ENCODE peak calls at places on chromosomes 1 and 21, in ten cellular contexts. One of them, this sample, is unnamed.

GRCh38 chr1:224213438-224214119 is 30.5 kb downstream of the DEGS1 start:
- DNase-seq in breast epithelium: no peak
- DNase-seq in BJ: no peak
- DNase-seq in astrocyte of the cerebellum: no peak
- DNase-seq in left lung: no peak
- DNase-seq in fibroblast of pulmonary artery: no peak
- DNase-seq in mammary epithelial cell: no peak
- DNase-seq in PC-3: peak
- DNase-seq in colonic mucosa: peak
- DNase-seq in adrenal gland: no peak
- DNase-seq in this sample: no peak

GRCh38 chr1:66944330-66945274 is 19.8 kb downstream of the MIER1 start:
- DNase-seq in left lung: peak
- DNase-seq in fibroblast of pulmonary artery: peak
- DNase-seq in breast epithelium: no peak
- DNase-seq in BJ: no peak
- DNase-seq in adrenal gland: peak
- DNase-seq in mammary epithelial cell: peak
- DNase-seq in PC-3: peak
- DNase-seq in astrocyte of the cerebellum: peak
- DNase-seq in colonic mucosa: no peak
- DNase-seq in this sample: no peak

GRCh38 chr1:110195196-110195595 is 14.9 kb upstream of the KCNC4 start:
- DNase-seq in left lung: no peak
- DNase-seq in breast epithelium: no peak
- DNase-seq in adrenal gland: no peak
- DNase-seq in mammary epithelial cell: no peak
- DNase-seq in fibroblast of pulmonary artery: no peak
- DNase-seq in astrocyte of the cerebellum: no peak
- DNase-seq in BJ: no peak
- DNase-seq in colonic mucosa: no peak
- DNase-seq in PC-3: no peak
- DNase-seq in this sample: no peak

GRCh38 chr1:3003039-3003940 is 18.0 kb upstream of the ACTRT2 start:
- DNase-seq in adrenal gland: no peak
- DNase-seq in mammary epithelial cell: no peak
- DNase-seq in BJ: no peak
- DNase-seq in fibroblast of pulmonary artery: no peak
- DNase-seq in left lung: peak
- DNase-seq in colonic mucosa: no peak
- DNase-seq in astrocyte of the cerebellum: no peak
- DNase-seq in PC-3: no peak
- DNase-seq in breast epithelium: peak
- DNase-seq in this sample: no peak

GRCh38 chr1:206739411-206740076 is 31.0 kb upstream of the IL19 start:
- DNase-seq in fibroblast of pulmonary artery: no peak
- DNase-seq in mammary epithelial cell: no peak
- DNase-seq in adrenal gland: no peak
- DNase-seq in left lung: no peak
- DNase-seq in BJ: no peak
- DNase-seq in astrocyte of the cerebellum: no peak
- DNase-seq in breast epithelium: no peak
- DNase-seq in colonic mucosa: no peak
- DNase-seq in PC-3: no peak
- DNase-seq in this sample: no peak

GRCh38 chr1:164188507-164188906 is 370.5 kb upstream of the PBX1 start:
- DNase-seq in PC-3: no peak
- DNase-seq in adrenal gland: no peak
- DNase-seq in fibroblast of pulmonary artery: no peak
- DNase-seq in left lung: no peak
- DNase-seq in colonic mucosa: no peak
- DNase-seq in BJ: no peak
- DNase-seq in breast epithelium: no peak
- DNase-seq in astrocyte of the cerebellum: no peak
- DNase-seq in mammary epithelial cell: no peak
- DNase-seq in this sample: no peak

GRCh38 chr1:82899017-82899416 is 1098.3 kb downstream of the ADGRL2 start:
- DNase-seq in PC-3: no peak
- DNase-seq in left lung: no peak
- DNase-seq in BJ: no peak
- DNase-seq in astrocyte of the cerebellum: no peak
- DNase-seq in breast epithelium: no peak
- DNase-seq in colonic mucosa: no peak
- DNase-seq in adrenal gland: no peak
- DNase-seq in fibroblast of pulmonary artery: no peak
- DNase-seq in mammary epithelial cell: no peak
- DNase-seq in this sample: no peak

GRCh38 chr1:61004269-61005003 is 77.9 kb upstream of the NFIA start:
- DNase-seq in mammary epithelial cell: peak
- DNase-seq in astrocyte of the cerebellum: no peak
- DNase-seq in BJ: no peak
- DNase-seq in fibroblast of pulmonary artery: peak
- DNase-seq in left lung: no peak
- DNase-seq in adrenal gland: no peak
- DNase-seq in PC-3: no peak
- DNase-seq in breast epithelium: no peak
- DNase-seq in colonic mucosa: no peak
- DNase-seq in this sample: no peak

GRCh38 chr1:159071970-159072582 is 4.5 kb downstream of the AIM2 start:
- DNase-seq in mammary epithelial cell: peak
- DNase-seq in astrocyte of the cerebellum: peak
- DNase-seq in left lung: no peak
- DNase-seq in breast epithelium: no peak
- DNase-seq in PC-3: peak
- DNase-seq in colonic mucosa: no peak
- DNase-seq in BJ: no peak
- DNase-seq in adrenal gland: no peak
- DNase-seq in fibroblast of pulmonary artery: peak
- DNase-seq in this sample: peak

GRCh38 chr1:228555074-228555989 is 68.2 kb downstream of the RNF187 start:
- DNase-seq in left lung: no peak
- DNase-seq in colonic mucosa: no peak
- DNase-seq in breast epithelium: no peak
- DNase-seq in astrocyte of the cerebellum: no peak
- DNase-seq in fibroblast of pulmonary artery: no peak
- DNase-seq in PC-3: no peak
- DNase-seq in mammary epithelial cell: no peak
- DNase-seq in adrenal gland: no peak
- DNase-seq in BJ: no peak
- DNase-seq in this sample: no peak

GRCh38 chr1:33370286-33370685 is 49.4 kb upstream of the A3GALT2 start:
- DNase-seq in breast epithelium: no peak
- DNase-seq in BJ: peak
- DNase-seq in colonic mucosa: no peak
- DNase-seq in PC-3: no peak
- DNase-seq in left lung: no peak
- DNase-seq in astrocyte of the cerebellum: no peak
- DNase-seq in mammary epithelial cell: no peak
- DNase-seq in fibroblast of pulmonary artery: peak
- DNase-seq in adrenal gland: peak
- DNase-seq in this sample: no peak

GRCh38 chr1:108053291-108054023 is 88.5 kb upstream of the VAV3 start:
- DNase-seq in fibroblast of pulmonary artery: peak
- DNase-seq in mammary epithelial cell: peak
- DNase-seq in PC-3: peak
- DNase-seq in adrenal gland: no peak
- DNase-seq in left lung: no peak
- DNase-seq in astrocyte of the cerebellum: no peak
- DNase-seq in breast epithelium: no peak
- DNase-seq in BJ: no peak
- DNase-seq in colonic mucosa: no peak
- DNase-seq in this sample: no peak

GRCh38 chr1:56963667-56964066 is 2.1 kb downstream of the C8B start:
- DNase-seq in BJ: no peak
- DNase-seq in colonic mucosa: no peak
- DNase-seq in astrocyte of the cerebellum: no peak
- DNase-seq in adrenal gland: no peak
- DNase-seq in fibroblast of pulmonary artery: peak
- DNase-seq in PC-3: no peak
- DNase-seq in mammary epithelial cell: no peak
- DNase-seq in left lung: no peak
- DNase-seq in breast epithelium: no peak
- DNase-seq in this sample: no peak

DNA sequence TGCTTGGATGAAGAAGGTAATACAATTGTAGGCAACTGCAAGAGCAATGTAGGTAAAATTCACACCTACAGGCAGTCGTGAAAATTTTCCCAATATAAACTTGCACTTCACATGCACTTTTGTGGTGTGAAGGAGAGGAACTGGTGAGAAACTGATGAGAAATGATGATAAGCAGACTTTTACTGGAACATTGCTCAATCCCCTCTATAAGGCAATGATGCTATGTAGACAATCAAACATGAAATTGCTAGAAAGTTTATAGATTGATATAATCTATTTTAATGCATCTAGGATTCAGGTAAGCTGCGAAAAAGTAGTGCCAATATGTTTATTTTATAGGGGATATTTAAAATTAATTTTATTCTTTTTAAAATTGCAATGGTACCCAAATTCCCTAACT is 802.2 kb downstream of the KCNT2 start:
- DNase-seq in BJ: no peak
- DNase-seq in fibroblast of pulmonary artery: no peak
- DNase-seq in adrenal gland: no peak
- DNase-seq in PC-3: no peak
- DNase-seq in colonic mucosa: no peak
- DNase-seq in breast epithelium: no peak
- DNase-seq in astrocyte of the cerebellum: no peak
- DNase-seq in left lung: no peak
- DNase-seq in mammary epithelial cell: no peak
- DNase-seq in this sample: no peak
- TF ChIP-seq CTCF in BJ: no peak
- TF ChIP-seq CTCF in fibroblast of pulmonary artery: no peak
- TF ChIP-seq CTCF in adrenal gland: no peak
- TF ChIP-seq CTCF in PC-3: no peak
- TF ChIP-seq CTCF in colonic mucosa: no peak
- TF ChIP-seq CTCF in breast epithelium: no peak
- TF ChIP-seq CTCF in astrocyte of the cerebellum: no peak
- TF ChIP-seq CTCF in left lung: no peak
- TF ChIP-seq CTCF in mammary epithelial cell: no peak
- TF ChIP-seq CTCF in this sample: no peak

GRCh38 chr21:42164818-42165217 is 54.1 kb upstream of the ABCG1 start:
- DNase-seq in mammary epithelial cell: no peak
- DNase-seq in left lung: no peak
- DNase-seq in fibroblast of pulmonary artery: no peak
- DNase-seq in colonic mucosa: no peak
- DNase-seq in astrocyte of the cerebellum: no peak
- DNase-seq in breast epithelium: no peak
- DNase-seq in adrenal gland: no peak
- DNase-seq in PC-3: no peak
- DNase-seq in BJ: no peak
- DNase-seq in this sample: no peak
- H3K4me3 ChIP-seq in mammary epithelial cell: no peak
- H3K4me3 ChIP-seq in left lung: no peak
- H3K4me3 ChIP-seq in fibroblast of pulmonary artery: no peak
- H3K4me3 ChIP-seq in colonic mucosa: no peak
- H3K4me3 ChIP-seq in astrocyte of the cerebellum: no peak
- H3K4me3 ChIP-seq in breast epithelium: no peak
- H3K4me3 ChIP-seq in adrenal gland: no peak
- H3K4me3 ChIP-seq in PC-3: no peak
- H3K4me3 ChIP-seq in BJ: no peak
- H3K4me3 ChIP-seq in this sample: no peak

GRCh38 chr1:203056516-203056915 is 29.3 kb downstream of the MYOG start:
- DNase-seq in mammary epithelial cell: no peak
- DNase-seq in PC-3: no peak
- DNase-seq in left lung: no peak
- DNase-seq in adrenal gland: no peak
- DNase-seq in fibroblast of pulmonary artery: no peak
- DNase-seq in astrocyte of the cerebellum: no peak
- DNase-seq in BJ: no peak
- DNase-seq in breast epithelium: no peak
- DNase-seq in colonic mucosa: no peak
- DNase-seq in this sample: no peak
- TF ChIP-seq CTCF in mammary epithelial cell: peak
- TF ChIP-seq CTCF in PC-3: peak
- TF ChIP-seq CTCF in left lung: no peak
- TF ChIP-seq CTCF in adrenal gland: no peak
- TF ChIP-seq CTCF in fibroblast of pulmonary artery: peak
- TF ChIP-seq CTCF in astrocyte of the cerebellum: peak
- TF ChIP-seq CTCF in BJ: no peak
- TF ChIP-seq CTCF in breast epithelium: no peak
- TF ChIP-seq CTCF in colonic mucosa: no peak
- TF ChIP-seq CTCF in this sample: peak

DNA sequence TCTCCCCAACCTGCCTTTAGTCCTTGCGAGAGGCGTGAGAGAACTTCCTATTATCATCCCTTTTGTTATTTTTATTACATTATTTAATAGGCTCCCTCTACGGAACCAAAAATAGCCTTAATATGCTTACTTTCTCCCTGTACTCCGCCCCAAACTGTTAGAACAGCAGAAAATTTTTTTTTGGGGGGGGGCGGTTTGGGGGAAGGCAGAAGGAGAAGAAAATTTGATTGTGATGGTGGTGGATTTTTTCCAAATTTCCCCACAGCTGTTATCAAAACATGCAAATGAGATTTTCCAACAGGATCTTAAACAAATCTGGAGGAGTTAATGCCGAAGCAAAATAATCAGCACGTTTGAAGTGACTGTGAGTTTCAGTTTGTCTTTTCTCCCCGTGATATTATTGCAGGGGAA is 1.4 kb upstream of the PRRX1 start:
- DNase-seq in left lung: no peak
- DNase-seq in PC-3: no peak
- DNase-seq in astrocyte of the cerebellum: no peak
- DNase-seq in fibroblast of pulmonary artery: peak
- DNase-seq in mammary epithelial cell: no peak
- DNase-seq in BJ: no peak
- DNase-seq in adrenal gland: no peak
- DNase-seq in colonic mucosa: no peak
- DNase-seq in breast epithelium: no peak
- DNase-seq in this sample: no peak
- H3K4me3 ChIP-seq in left lung: no peak
- H3K4me3 ChIP-seq in PC-3: peak
- H3K4me3 ChIP-seq in astrocyte of the cerebellum: peak
- H3K4me3 ChIP-seq in fibroblast of pulmonary artery: peak
- H3K4me3 ChIP-seq in mammary epithelial cell: peak
- H3K4me3 ChIP-seq in BJ: peak
- H3K4me3 ChIP-seq in adrenal gland: no peak
- H3K4me3 ChIP-seq in colonic mucosa: no peak
- H3K4me3 ChIP-seq in breast epithelium: peak
- H3K4me3 ChIP-seq in this sample: no peak

GRCh38 chr1:1014896-1015681 is 1.8 kb downstream of the ISG15 start:
- DNase-seq in mammary epithelial cell: no peak
- DNase-seq in BJ: no peak
- DNase-seq in adrenal gland: no peak
- DNase-seq in colonic mucosa: no peak
- DNase-seq in breast epithelium: no peak
- DNase-seq in left lung: no peak
- DNase-seq in PC-3: peak
- DNase-seq in astrocyte of the cerebellum: no peak
- DNase-seq in fibroblast of pulmonary artery: no peak
- DNase-seq in this sample: no peak
- TF ChIP-seq CTCF in mammary epithelial cell: peak
- TF ChIP-seq CTCF in BJ: peak
- TF ChIP-seq CTCF in adrenal gland: no peak
- TF ChIP-seq CTCF in colonic mucosa: no peak
- TF ChIP-seq CTCF in breast epithelium: no peak
- TF ChIP-seq CTCF in left lung: no peak
- TF ChIP-seq CTCF in PC-3: peak
- TF ChIP-seq CTCF in astrocyte of the cerebellum: peak
- TF ChIP-seq CTCF in fibroblast of pulmonary artery: peak
- TF ChIP-seq CTCF in this sample: peak

GRCh38 chr1:5872886-5873285 is 119.3 kb downstream of the NPHP4 start:
- DNase-seq in fibroblast of pulmonary artery: no peak
- DNase-seq in mammary epithelial cell: no peak
- DNase-seq in PC-3: no peak
- DNase-seq in adrenal gland: no peak
- DNase-seq in colonic mucosa: no peak
- DNase-seq in BJ: no peak
- DNase-seq in left lung: no peak
- DNase-seq in astrocyte of the cerebellum: no peak
- DNase-seq in breast epithelium: no peak
- DNase-seq in this sample: no peak
- H3K4me3 ChIP-seq in fibroblast of pulmonary artery: no peak
- H3K4me3 ChIP-seq in mammary epithelial cell: no peak
- H3K4me3 ChIP-seq in PC-3: no peak
- H3K4me3 ChIP-seq in adrenal gland: no peak
- H3K4me3 ChIP-seq in colonic mucosa: no peak
- H3K4me3 ChIP-seq in BJ: no peak
- H3K4me3 ChIP-seq in left lung: no peak
- H3K4me3 ChIP-seq in astrocyte of the cerebellum: no peak
- H3K4me3 ChIP-seq in breast epithelium: no peak
- H3K4me3 ChIP-seq in this sample: no peak